ENCODE peak calls at places on chromosomes 16 and 17, in six cellular contexts. W, U, T, V, A and F are unnamed samples.

GRCh38 chr17:32755045-32755805 is 121.7 kb downstream of the MYO1D start:
- DNase-seq in U (peak; percentile 86), A (no peak), T (no peak), W (peak; percentile 38), V (peak; percentile 83), F (no peak)

GRCh38 chr17:1232331-1232730 is 37.9 kb upstream of the BHLHA9 start:
- DNase-seq in W (no peak), V (no peak), T (no peak), U (no peak), A (peak; percentile 17), F (no peak)

GRCh38 chr16:3328643-3329042 is 23.3 kb downstream of the ZNF75A start:
- DNase-seq in T (no peak), U (no peak), A (no peak), V (no peak), W (no peak), F (no peak)

GRCh38 chr17:48483471-48484131 is 47.2 kb downstream of the HOXB1 start:
- DNase-seq in W (peak; percentile 40), U (peak; percentile 94), T (no peak), A (no peak), V (no peak), F (no peak)

GRCh38 chr17:73320601-73321264 is 8.9 kb upstream of the CDC42EP4 start:
- DNase-seq in V (no peak), T (peak; percentile 28), A (no peak), W (no peak), U (no peak), F (no peak)

GRCh38 chr17:2892305-2892971 is 96.2 kb downstream of the RAP1GAP2 start:
- DNase-seq in V (no peak), T (no peak), U (peak; percentile 87), A (no peak), W (no peak), F (peak; percentile 49)

GRCh38 chr17:64063766-64064224 is 43.4 kb upstream of the ICAM2 start:
- DNase-seq in V (no peak), W (peak; percentile 7), A (peak; percentile 73), T (peak; percentile 80), U (peak; percentile 67), F (peak; percentile 87)

GRCh38 chr17:58969156-58969555 is 137.5 kb downstream of the TRIM37 start:
- DNase-seq in U (no peak), A (no peak), W (no peak), T (no peak), V (peak; percentile 44), F (no peak)

GRCh38 chr16:89335803-89336485 is 118.4 kb downstream of the ZNF778 start:
- DNase-seq in V (no peak), U (no peak), A (no peak), W (no peak), T (no peak), F (no peak)

GRCh38 chr17:66576473-66576872 is 258.4 kb upstream of the CACNG5 start:
- DNase-seq in W (no peak), A (no peak), T (no peak), V (peak; percentile 60), U (no peak), F (no peak)

GRCh38 chr17:60525347-60525623 is 757 bp downstream of the APPBP2 start:
- DNase-seq in W (no peak), U (peak; percentile 20), A (no peak), V (peak; percentile 51), T (no peak), F (no peak)

GRCh38 chr17:76586741-76587487 is 1.3 kb upstream of the ST6GALNAC2 start:
- DNase-seq in V (peak; percentile 86), U (no peak), W (no peak), T (no peak), A (no peak), F (peak; percentile 63)

GRCh38 chr17:17603178-17603894 is 11.8 kb upstream of the PEMT start:
- DNase-seq in A (no peak), U (no peak), W (no peak), V (peak; percentile 21), T (peak; percentile 22), F (no peak)

GRCh38 chr16:11056090-11056988 is 112.0 kb downstream of the CLEC16A start:
- DNase-seq in A (no peak), W (no peak), U (peak; percentile 43), T (no peak), V (no peak), F (no peak)

GRCh38 chr17:80931421-80932265 is 60.0 kb upstream of the CHMP6 start:
- DNase-seq in V (no peak), T (no peak), A (no peak), W (no peak), U (peak; percentile 48), F (peak; percentile 78)

GRCh38 chr17:51188321-51188853 is 22.2 kb downstream of the NME2 start:
- DNase-seq in W (no peak), V (peak; percentile 23), U (no peak), T (no peak), A (no peak), F (no peak)

GRCh38 chr16:54504372-54504771 is 217.8 kb upstream of the IRX3 start:
- DNase-seq in U (no peak), A (no peak), W (no peak), V (no peak), T (no peak), F (no peak)

GRCh38 chr16:68013440-68013839 is 2.3 kb downstream of the DPEP2NB start:
- DNase-seq in V (no peak), U (peak; percentile 40), W (no peak), T (no peak), A (no peak), F (no peak)

GRCh38 chr17:9772658-9773057 is 18.7 kb downstream of the DHRS7C start:
- DNase-seq in W (no peak), V (no peak), T (no peak), A (no peak), U (no peak), F (no peak)

GRCh38 chr17:68231536-68231935 is 16.3 kb upstream of the AMZ2 start:
- DNase-seq in T (no peak), W (no peak), V (no peak), U (no peak), A (no peak), F (no peak)

GRCh38 chr16:85556456-85557082 is 56.6 kb upstream of the GSE1 start:
- DNase-seq in U (no peak), W (peak; percentile 73), V (peak; percentile 86), A (peak; percentile 62), T (no peak), F (no peak)

GRCh38 chr17:4161179-4161559 is 18.2 kb downstream of the CYB5D2 start:
- DNase-seq in U (peak; percentile 88), A (no peak), V (peak; percentile 12), W (no peak), T (no peak), F (peak; percentile 97)

GRCh38 chr16:23863511-23864422 is 28.0 kb downstream of the PRKCB start:
- DNase-seq in U (no peak), W (peak; percentile 73), V (no peak), T (no peak), A (no peak), F (no peak)

GRCh38 chr17:50793007-50793406 is 25.7 kb upstream of the ANKRD40CL start:
- DNase-seq in A (no peak), T (no peak), U (no peak), V (no peak), W (no peak), F (no peak)

GRCh38 chr16:20166531-20167235 is 93.0 kb upstream of the GPR139 start:
- DNase-seq in U (peak; percentile 1), W (no peak), T (no peak), A (no peak), V (no peak), F (peak; percentile 24)